ENCODE peak calls at places on chromosomes 12 and 14, in seven cellular contexts. D, G, T, N, C, K and B are unnamed samples. For H3K4me1 and H3K36me3, the result is how much of the 10 kb centered on the place peaks cover.

GRCh38 chr12:50728841-50729240 is 35.1 kb upstream of the ATF1 start:
- DNase-seq in D (no peak), G (no peak), T (no peak), N (no peak), C (no peak), K (no peak), B (no peak)

GRCh38 chr12:77130193-77130592 is 64.8 kb upstream of the E2F7 start:
- DNase-seq in D (no peak), G (no peak), T (no peak), N (no peak), C (no peak), K (no peak), B (no peak)

GRCh38 chr12:5171701-5172100 is 128.0 kb downstream of the KCNA5 start:
- DNase-seq in D (peak), G (peak), T (no peak), N (no peak), C (no peak), K (peak), B (peak)

GRCh38 chr12:2539938-2540337 is 254.8 kb upstream of the FKBP4 start:
- DNase-seq in D (no peak), G (no peak), T (no peak), N (no peak), C (no peak), K (no peak), B (no peak)

GRCh38 chr14:22973217-22974032 is 8.9 kb downstream of the AJUBA start:
- DNase-seq in D (no peak), G (peak), T (no peak), N (peak), C (no peak), K (peak), B (peak)

GRCh38 chr14:30790827-30791226 is 83.5 kb upstream of the COCH start:
- DNase-seq in D (no peak), G (no peak), T (no peak), N (no peak), C (no peak), K (no peak), B (no peak)

GRCh38 chr14:88026890-88027289 is 22.0 kb downstream of the GPR65 start:
- DNase-seq in D (no peak), G (no peak), T (no peak), N (no peak), C (no peak), K (no peak), B (no peak)

GRCh38 chr14:81743605-81744004 is 210.0 kb upstream of the SEL1L start:
- DNase-seq in D (no peak), G (no peak), T (no peak), N (no peak), C (no peak), K (no peak), B (no peak)

GRCh38 chr12:48486679-48487078 is 4.4 kb downstream of the C12orf54 start:
- DNase-seq in D (no peak), G (no peak), T (no peak), N (no peak), C (no peak), K (no peak), B (no peak)

GRCh38 chr12:23484238-23484637 is 465.2 kb downstream of the SOX5 start:
- DNase-seq in D (no peak), G (no peak), T (no peak), N (no peak), C (no peak), K (no peak), B (no peak)

GRCh38 chr12:131282292-131283080 is 328.8 kb downstream of the ADGRD1 start:
- DNase-seq in D (no peak), G (no peak), T (no peak), N (no peak), C (peak), K (no peak), B (no peak)

GRCh38 chr12:1630081-1630826 is 1.2 kb downstream of the WNT5B start:
- DNase-seq in D (peak), G (peak), T (peak), N (no peak), C (no peak), K (peak), B (peak)

GRCh38 chr14:89617471-89618291 is 200.6 kb upstream of the FOXN3 start:
- DNase-seq in D (no peak), G (peak), T (no peak), N (no peak), C (no peak), K (peak), B (peak)

GRCh38 chr14:76810953-76811400 is 1.7 kb downstream of the ANGEL1 start:
- DNase-seq in D (no peak), G (peak), T (no peak), N (no peak), C (no peak), K (peak), B (peak)

GRCh38 chr12:3885179-3886094 is 12.2 kb upstream of the PARP11 start:
- DNase-seq in D (no peak), G (peak), T (peak), N (peak), C (no peak), K (peak), B (peak)

GRCh38 chr12:32455607-32456063 is 56.3 kb downstream of the FGD4 start:
- DNase-seq in D (no peak), G (peak), T (no peak), N (no peak), C (no peak), K (peak), B (peak)

GRCh38 chr12:123231931-123232330 is 1.0 kb downstream of the MPHOSPH9 start:
- DNase-seq in D (no peak), G (peak), T (no peak), N (no peak), C (no peak), K (no peak), B (no peak)

GRCh38 chr12:44875417-44875953 is 630 bp downstream of the NELL2 start:
- DNase-seq in D (no peak), G (peak), T (no peak), N (no peak), C (no peak), K (no peak), B (peak)

GRCh38 chr14:53384536-53384935 is 231.4 kb upstream of the DDHD1 start:
- DNase-seq in D (no peak), G (no peak), T (peak), N (no peak), C (no peak), K (no peak), B (no peak)

GRCh38 chr14:75127903-75128595 is 1.2 kb upstream of the NEK9 start:
- DNase-seq in D (no peak), G (no peak), T (no peak), N (no peak), C (no peak), K (no peak), B (peak)

GRCh38 chr14:101174522-101174838 is 271.0 kb upstream of the RTL1 start:
- DNase-seq in D (no peak), G (no peak), T (no peak), N (no peak), C (peak), K (no peak), B (no peak)

GRCh38 chr14:84129028-84129427 is 1400.9 kb upstream of the FLRT2 start:
- DNase-seq in D (no peak), G (peak), T (no peak), N (no peak), C (no peak), K (no peak), B (no peak)

GRCh38 chr12:128660532-128661215 is 163.1 kb downstream of the SLC15A4 start:
- DNase-seq in D (no peak), G (no peak), T (no peak), N (no peak), C (no peak), K (no peak), B (peak)

GRCh38 chr12:13843841-13844240 is 137.6 kb downstream of the GRIN2B start:
- DNase-seq in D (no peak), G (peak), T (no peak), N (no peak), C (no peak), K (no peak), B (no peak)

GRCh38 chr14:99035712-99036593 is 236.0 kb downstream of the BCL11B start:
- DNase-seq in D (peak), G (peak), T (peak), N (no peak), C (peak), K (peak), B (no peak)

GRCh38 chr12:56803750-56804149 is 40.6 kb downstream of the HSD17B6 start:
- DNase-seq in D (no peak), G (no peak), T (no peak), N (no peak), C (no peak), K (no peak), B (no peak)

GRCh38 chr12:109731806-109732205 is 18.2 kb downstream of the FAM222A start:
- DNase-seq in D (no peak), G (no peak), T (no peak), N (no peak), C (no peak), K (no peak), B (no peak)

GRCh38 chr12:51326762-51327439 is 2.9 kb upstream of the BIN2 start:
- DNase-seq in D (no peak), G (no peak), T (no peak), N (no peak), C (no peak), K (no peak), B (peak)

GRCh38 chr14:92658160-92658559 is 90.3 kb downstream of the LGMN start:
- DNase-seq in D (no peak), G (no peak), T (no peak), N (no peak), C (no peak), K (no peak), B (no peak)

GRCh38 chr14:92663049-92663448 is 85.4 kb downstream of the LGMN start:
- DNase-seq in D (no peak), G (no peak), T (no peak), N (no peak), C (no peak), K (no peak), B (no peak)

GRCh38 chr14:92660571-92660970 is 87.9 kb downstream of the LGMN start:
- DNase-seq in D (no peak), G (no peak), T (no peak), N (no peak), C (no peak), K (no peak), B (no peak)

GRCh38 chr14:92657457-92658142 is 90.8 kb downstream of the LGMN start:
- DNase-seq in D (no peak), G (no peak), T (no peak), N (no peak), C (peak), K (no peak), B (no peak)

DNA sequence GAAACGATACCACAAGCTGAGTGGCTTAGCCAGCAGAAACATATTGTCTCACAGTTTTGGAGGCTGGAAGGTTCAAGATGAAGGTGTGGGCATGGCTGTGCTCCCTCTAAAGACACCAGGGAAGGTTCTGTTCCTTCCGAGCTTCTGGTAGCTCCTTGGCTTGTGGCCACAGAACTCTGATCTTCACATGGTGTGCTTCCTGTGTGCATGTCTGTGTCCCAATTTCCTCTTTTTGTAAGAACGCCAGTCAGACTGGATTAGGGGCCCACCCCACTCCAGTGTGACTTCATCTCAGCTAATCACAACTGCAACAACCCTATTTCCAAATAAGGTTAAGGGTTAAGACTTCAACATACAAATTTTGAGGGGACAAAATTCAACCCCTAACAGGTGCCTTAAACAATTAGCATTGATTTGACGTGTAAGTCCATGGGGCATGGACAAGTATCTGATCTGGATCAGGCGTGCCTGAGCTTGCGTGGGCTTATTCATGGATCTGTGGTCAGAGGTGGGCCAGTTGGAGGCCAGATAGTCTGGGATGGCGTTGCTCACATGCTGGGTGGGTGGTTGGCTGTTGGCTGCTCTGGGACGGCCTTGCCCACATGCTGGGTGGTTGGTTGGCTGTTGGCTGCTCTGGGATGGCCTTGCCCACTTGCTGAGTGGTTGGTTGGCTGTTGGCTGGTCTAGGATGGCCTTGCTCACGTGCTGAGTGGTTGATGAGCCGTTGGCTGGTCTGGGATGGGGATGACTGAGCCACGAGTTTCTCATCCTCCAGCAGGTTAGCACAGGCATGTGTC is 88.5 kb downstream of the LGMN start:
- DNase-seq in D (no peak), G (no peak), T (no peak), N (no peak), C (peak), K (peak), B (no peak)
- H3K27ac ChIP-seq in D (no peak), G (no peak), T (peak), N (peak), C (peak), K (peak), B (no peak)

GRCh38 chr14:95184413-95184790 is 27.1 kb upstream of the DICER1 start:
- DNase-seq in D (no peak), G (no peak), T (peak), N (no peak), C (no peak), K (no peak), B (no peak)

GRCh38 chr14:95183532-95184412 is 26.4 kb upstream of the DICER1 start:
- DNase-seq in D (no peak), G (no peak), T (no peak), N (no peak), C (no peak), K (no peak), B (peak)

GRCh38 chr14:95182379-95182778 is 25.1 kb upstream of the DICER1 start:
- DNase-seq in D (no peak), G (no peak), T (no peak), N (no peak), C (no peak), K (no peak), B (no peak)

GRCh38 chr14:95183082-95183481 is 25.8 kb upstream of the DICER1 start:
- DNase-seq in D (no peak), G (no peak), T (no peak), N (no peak), C (no peak), K (no peak), B (no peak)

DNA sequence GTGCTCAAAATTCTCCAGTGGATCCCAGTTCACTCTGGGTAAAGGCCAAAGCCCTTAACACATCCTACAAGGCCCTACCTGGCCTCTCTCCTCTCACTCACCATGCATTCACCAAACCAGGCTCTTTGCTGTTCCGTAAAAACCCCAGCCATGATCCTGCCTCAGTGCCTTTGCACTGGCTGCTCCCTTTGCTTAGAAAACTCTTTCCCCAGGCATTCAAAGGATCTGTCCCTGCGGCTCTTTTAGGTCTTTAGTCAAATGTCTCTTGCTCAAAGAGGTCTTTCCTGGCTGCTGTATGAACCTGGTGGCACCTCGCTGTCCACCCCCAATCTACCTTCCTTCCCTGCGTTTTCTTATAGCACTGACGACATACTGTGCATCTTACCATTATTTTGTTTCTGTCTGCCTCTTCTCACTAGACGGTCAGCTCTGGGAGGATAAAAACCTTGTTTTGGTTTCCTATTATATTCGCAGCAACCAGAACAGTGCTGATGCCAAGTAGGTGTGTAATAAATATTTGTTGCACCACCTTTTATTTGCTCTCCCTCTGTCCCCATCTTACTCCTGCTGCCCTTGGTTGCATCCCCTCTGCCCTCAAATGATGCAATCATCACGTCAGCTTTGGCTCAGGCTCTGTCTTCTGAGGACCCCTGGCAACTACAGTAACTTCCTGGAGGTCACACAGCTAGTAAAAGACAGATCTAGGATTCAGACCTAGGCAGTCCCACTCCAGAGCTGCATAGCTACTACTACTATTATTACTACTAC is 23.8 kb upstream of the DICER1 start:
- DNase-seq in D (no peak), G (no peak), T (peak), N (no peak), C (no peak), K (no peak), B (no peak)
- H3K4me1 ChIP-seq in D (under half), G (under half), T (under half), N (under half), C (under half), K (under half), B (under half)

GRCh38 chr14:70942342-70942706 is 35.1 kb downstream of the PCNX1 start:
- DNase-seq in D (no peak), G (no peak), T (no peak), N (no peak), C (no peak), K (no peak), B (no peak)

GRCh38 chr14:70947739-70948138 is 40.5 kb downstream of the PCNX1 start:
- DNase-seq in D (no peak), G (no peak), T (no peak), N (no peak), C (no peak), K (no peak), B (no peak)

DNA sequence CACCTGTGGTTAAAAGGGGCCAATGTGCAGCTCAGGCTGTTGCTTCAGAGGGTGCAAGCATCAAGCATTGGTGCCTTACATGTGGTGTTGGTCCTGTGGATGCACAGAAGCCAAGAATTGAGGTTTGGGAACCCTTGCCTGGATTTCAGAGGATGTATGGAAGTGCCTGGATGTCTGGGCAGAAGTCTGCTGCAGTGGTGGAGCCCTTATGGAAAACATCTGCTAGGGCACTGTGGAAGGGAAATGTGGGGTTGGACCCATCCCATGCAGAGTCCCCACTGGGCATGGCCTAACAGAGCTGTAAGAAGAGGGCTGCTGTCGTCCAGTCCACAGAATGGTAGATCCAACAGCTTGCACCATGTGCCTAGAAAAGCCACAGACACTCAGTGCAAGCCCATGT is 36.6 kb downstream of the PCNX1 start:
- DNase-seq in D (no peak), G (no peak), T (no peak), N (no peak), C (no peak), K (no peak), B (no peak)
- H3K36me3 ChIP-seq in D (under half), G (under half), T (under half), N (under half), C (under half), K (under half), B (under half)

GRCh38 chr14:71362920-71363584 is 455.8 kb downstream of the PCNX1 start:
- DNase-seq in D (no peak), G (no peak), T (no peak), N (no peak), C (no peak), K (no peak), B (no peak)
- H3K27ac ChIP-seq in D (no peak), G (no peak), T (peak), N (no peak), C (peak), K (no peak), B (no peak)

DNA sequence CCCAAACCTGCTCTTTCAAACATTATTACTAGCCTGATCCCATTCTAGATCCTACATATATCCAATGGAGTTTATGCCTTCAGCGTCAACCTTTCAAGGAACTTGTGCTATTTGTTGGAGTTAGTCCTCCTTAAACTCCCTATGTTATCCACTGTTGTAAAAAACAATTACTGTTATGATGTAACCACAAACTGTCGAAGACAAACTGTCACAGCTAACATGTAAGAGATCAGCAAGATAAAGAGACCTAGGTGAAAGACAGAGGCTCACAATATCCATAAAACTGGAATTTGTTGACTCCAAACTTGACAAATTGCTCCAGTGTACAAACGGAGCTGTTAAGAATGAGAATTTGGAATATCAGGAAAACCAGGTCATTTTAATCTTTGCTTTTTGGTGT is 70.7 kb downstream of the CDK17 start:
- DNase-seq in D (no peak), G (no peak), T (no peak), N (no peak), C (no peak), K (no peak), B (no peak)
- H3K4me1 ChIP-seq in D (under half), G (under half), T (under half), N (under half), C (under half), K (under half), B (under half)